ENCODE peak calls at places on chromosomes 2 and 18, in ten cellular contexts. One of them, this sample, is unnamed.

GRCh38 chr2:209331291-209331844 is 92.5 kb upstream of the MAP2 start:
- DNase-seq in dorsolateral prefrontal cortex: no peak
- DNase-seq in brain microvascular endothelial cell: peak
- DNase-seq in fibroblast of lung: peak
- DNase-seq in thoracic aorta: no peak
- DNase-seq in transverse colon: no peak
- DNase-seq in epithelial cell of esophagus: peak
- DNase-seq in A549: peak
- DNase-seq in foreskin fibroblast: peak
- DNase-seq in keratinocyte: no peak
- DNase-seq in this sample: no peak

GRCh38 chr2:128298286-128298685 is 20.4 kb downstream of the HS6ST1 start:
- DNase-seq in dorsolateral prefrontal cortex: no peak
- DNase-seq in brain microvascular endothelial cell: no peak
- DNase-seq in fibroblast of lung: no peak
- DNase-seq in thoracic aorta: no peak
- DNase-seq in transverse colon: no peak
- DNase-seq in epithelial cell of esophagus: no peak
- DNase-seq in A549: no peak
- DNase-seq in foreskin fibroblast: no peak
- DNase-seq in keratinocyte: no peak
- DNase-seq in this sample: no peak

GRCh38 chr2:60394467-60394866 is 159.0 kb downstream of the BCL11A start:
- DNase-seq in dorsolateral prefrontal cortex: no peak
- DNase-seq in brain microvascular endothelial cell: peak
- DNase-seq in fibroblast of lung: no peak
- DNase-seq in thoracic aorta: no peak
- DNase-seq in transverse colon: no peak
- DNase-seq in epithelial cell of esophagus: no peak
- DNase-seq in A549: no peak
- DNase-seq in foreskin fibroblast: peak
- DNase-seq in keratinocyte: no peak
- DNase-seq in this sample: no peak

GRCh38 chr2:110114007-110114591 is 1.5 kb downstream of the MALL start:
- DNase-seq in dorsolateral prefrontal cortex: no peak
- DNase-seq in brain microvascular endothelial cell: no peak
- DNase-seq in fibroblast of lung: peak
- DNase-seq in thoracic aorta: no peak
- DNase-seq in transverse colon: peak
- DNase-seq in epithelial cell of esophagus: peak
- DNase-seq in A549: peak
- DNase-seq in foreskin fibroblast: peak
- DNase-seq in keratinocyte: no peak
- DNase-seq in this sample: no peak

GRCh38 chr2:241034490-241035141 is 36.2 kb downstream of the SNED1 start:
- DNase-seq in dorsolateral prefrontal cortex: no peak
- DNase-seq in brain microvascular endothelial cell: no peak
- DNase-seq in fibroblast of lung: no peak
- DNase-seq in thoracic aorta: no peak
- DNase-seq in transverse colon: no peak
- DNase-seq in epithelial cell of esophagus: no peak
- DNase-seq in A549: no peak
- DNase-seq in foreskin fibroblast: no peak
- DNase-seq in keratinocyte: no peak
- DNase-seq in this sample: no peak

GRCh38 chr2:48114256-48114655 is 208.0 kb upstream of the FBXO11 start:
- DNase-seq in dorsolateral prefrontal cortex: no peak
- DNase-seq in brain microvascular endothelial cell: peak
- DNase-seq in fibroblast of lung: peak
- DNase-seq in thoracic aorta: no peak
- DNase-seq in transverse colon: peak
- DNase-seq in epithelial cell of esophagus: peak
- DNase-seq in A549: peak
- DNase-seq in foreskin fibroblast: peak
- DNase-seq in keratinocyte: peak
- DNase-seq in this sample: no peak

GRCh38 chr2:232976666-232977437 is 36.2 kb downstream of the NGEF start:
- DNase-seq in dorsolateral prefrontal cortex: no peak
- DNase-seq in brain microvascular endothelial cell: no peak
- DNase-seq in fibroblast of lung: no peak
- DNase-seq in thoracic aorta: no peak
- DNase-seq in transverse colon: no peak
- DNase-seq in epithelial cell of esophagus: no peak
- DNase-seq in A549: no peak
- DNase-seq in foreskin fibroblast: no peak
- DNase-seq in keratinocyte: no peak
- DNase-seq in this sample: no peak

GRCh38 chr2:98454500-98455235 is 10.0 kb downstream of the INPP4A start:
- DNase-seq in dorsolateral prefrontal cortex: no peak
- DNase-seq in brain microvascular endothelial cell: no peak
- DNase-seq in fibroblast of lung: peak
- DNase-seq in thoracic aorta: no peak
- DNase-seq in transverse colon: no peak
- DNase-seq in epithelial cell of esophagus: no peak
- DNase-seq in A549: peak
- DNase-seq in foreskin fibroblast: peak
- DNase-seq in keratinocyte: no peak
- DNase-seq in this sample: no peak

GRCh38 chr2:84701880-84702279 is 179.0 kb downstream of the TRABD2A start:
- DNase-seq in dorsolateral prefrontal cortex: no peak
- DNase-seq in brain microvascular endothelial cell: peak
- DNase-seq in fibroblast of lung: peak
- DNase-seq in thoracic aorta: no peak
- DNase-seq in transverse colon: no peak
- DNase-seq in epithelial cell of esophagus: peak
- DNase-seq in A549: no peak
- DNase-seq in foreskin fibroblast: peak
- DNase-seq in keratinocyte: no peak
- DNase-seq in this sample: peak

GRCh38 chr2:120439067-120439368 is 93.1 kb downstream of the INHBB start:
- DNase-seq in dorsolateral prefrontal cortex: no peak
- DNase-seq in brain microvascular endothelial cell: no peak
- DNase-seq in fibroblast of lung: no peak
- DNase-seq in thoracic aorta: no peak
- DNase-seq in transverse colon: no peak
- DNase-seq in epithelial cell of esophagus: no peak
- DNase-seq in A549: no peak
- DNase-seq in foreskin fibroblast: no peak
- DNase-seq in keratinocyte: no peak
- DNase-seq in this sample: no peak

GRCh38 chr2:204645018-204645775 is 99.9 kb downstream of the PARD3B start:
- DNase-seq in dorsolateral prefrontal cortex: no peak
- DNase-seq in brain microvascular endothelial cell: peak
- DNase-seq in fibroblast of lung: peak
- DNase-seq in thoracic aorta: no peak
- DNase-seq in transverse colon: no peak
- DNase-seq in epithelial cell of esophagus: peak
- DNase-seq in A549: peak
- DNase-seq in foreskin fibroblast: peak
- DNase-seq in keratinocyte: no peak
- DNase-seq in this sample: no peak

GRCh38 chr2:189870396-189871089 is 86.3 kb downstream of the PMS1 start:
- DNase-seq in dorsolateral prefrontal cortex: no peak
- DNase-seq in brain microvascular endothelial cell: no peak
- DNase-seq in fibroblast of lung: no peak
- DNase-seq in thoracic aorta: no peak
- DNase-seq in transverse colon: no peak
- DNase-seq in epithelial cell of esophagus: no peak
- DNase-seq in A549: no peak
- DNase-seq in foreskin fibroblast: no peak
- DNase-seq in keratinocyte: no peak
- DNase-seq in this sample: no peak

GRCh38 chr2:225893151-225893550 is 493.6 kb downstream of the NYAP2 start:
- DNase-seq in dorsolateral prefrontal cortex: no peak
- DNase-seq in brain microvascular endothelial cell: no peak
- DNase-seq in fibroblast of lung: no peak
- DNase-seq in thoracic aorta: no peak
- DNase-seq in transverse colon: no peak
- DNase-seq in epithelial cell of esophagus: no peak
- DNase-seq in A549: no peak
- DNase-seq in foreskin fibroblast: no peak
- DNase-seq in keratinocyte: no peak
- DNase-seq in this sample: no peak

GRCh38 chr18:23970161-23971153 is 44.1 kb upstream of the TTC39C start:
- DNase-seq in dorsolateral prefrontal cortex: no peak
- DNase-seq in brain microvascular endothelial cell: no peak
- DNase-seq in fibroblast of lung: no peak
- DNase-seq in thoracic aorta: no peak
- DNase-seq in transverse colon: no peak
- DNase-seq in epithelial cell of esophagus: no peak
- DNase-seq in A549: no peak
- DNase-seq in foreskin fibroblast: no peak
- DNase-seq in keratinocyte: no peak
- DNase-seq in this sample: no peak

GRCh38 chr18:45539383-45539960 is 75.8 kb upstream of the SLC14A2 start:
- DNase-seq in dorsolateral prefrontal cortex: no peak
- DNase-seq in brain microvascular endothelial cell: no peak
- DNase-seq in fibroblast of lung: no peak
- DNase-seq in thoracic aorta: no peak
- DNase-seq in transverse colon: no peak
- DNase-seq in epithelial cell of esophagus: no peak
- DNase-seq in A549: no peak
- DNase-seq in foreskin fibroblast: no peak
- DNase-seq in keratinocyte: no peak
- DNase-seq in this sample: no peak

GRCh38 chr2:235005023-235005422 is 53.2 kb downstream of the SH3BP4 start:
- DNase-seq in dorsolateral prefrontal cortex: no peak
- DNase-seq in brain microvascular endothelial cell: no peak
- DNase-seq in fibroblast of lung: no peak
- DNase-seq in thoracic aorta: no peak
- DNase-seq in transverse colon: no peak
- DNase-seq in epithelial cell of esophagus: no peak
- DNase-seq in A549: no peak
- DNase-seq in foreskin fibroblast: no peak
- DNase-seq in keratinocyte: no peak
- DNase-seq in this sample: no peak

GRCh38 chr2:158734442-158734841 is 60.7 kb upstream of the DAPL1 start:
- DNase-seq in dorsolateral prefrontal cortex: no peak
- DNase-seq in brain microvascular endothelial cell: no peak
- DNase-seq in fibroblast of lung: no peak
- DNase-seq in thoracic aorta: no peak
- DNase-seq in transverse colon: no peak
- DNase-seq in epithelial cell of esophagus: peak
- DNase-seq in A549: no peak
- DNase-seq in foreskin fibroblast: no peak
- DNase-seq in keratinocyte: no peak
- DNase-seq in this sample: no peak

GRCh38 chr2:33064349-33064801 is 117.6 kb downstream of the LTBP1 start:
- DNase-seq in dorsolateral prefrontal cortex: no peak
- DNase-seq in brain microvascular endothelial cell: peak
- DNase-seq in fibroblast of lung: peak
- DNase-seq in thoracic aorta: no peak
- DNase-seq in transverse colon: no peak
- DNase-seq in epithelial cell of esophagus: no peak
- DNase-seq in A549: no peak
- DNase-seq in foreskin fibroblast: no peak
- DNase-seq in keratinocyte: no peak
- DNase-seq in this sample: no peak

GRCh38 chr2:135552887-135553286 is 21.6 kb downstream of the R3HDM1 start:
- DNase-seq in dorsolateral prefrontal cortex: no peak
- DNase-seq in brain microvascular endothelial cell: no peak
- DNase-seq in fibroblast of lung: no peak
- DNase-seq in thoracic aorta: no peak
- DNase-seq in transverse colon: no peak
- DNase-seq in epithelial cell of esophagus: no peak
- DNase-seq in A549: no peak
- DNase-seq in foreskin fibroblast: no peak
- DNase-seq in keratinocyte: no peak
- DNase-seq in this sample: no peak
- TF ChIP-seq CTCF in dorsolateral prefrontal cortex: no peak
- TF ChIP-seq CTCF in brain microvascular endothelial cell: no peak
- TF ChIP-seq CTCF in fibroblast of lung: no peak
- TF ChIP-seq CTCF in thoracic aorta: no peak
- TF ChIP-seq CTCF in transverse colon: no peak
- TF ChIP-seq CTCF in epithelial cell of esophagus: no peak
- TF ChIP-seq CTCF in A549: no peak
- TF ChIP-seq CTCF in foreskin fibroblast: no peak
- TF ChIP-seq CTCF in keratinocyte: no peak
- TF ChIP-seq CTCF in this sample: no peak

DNA sequence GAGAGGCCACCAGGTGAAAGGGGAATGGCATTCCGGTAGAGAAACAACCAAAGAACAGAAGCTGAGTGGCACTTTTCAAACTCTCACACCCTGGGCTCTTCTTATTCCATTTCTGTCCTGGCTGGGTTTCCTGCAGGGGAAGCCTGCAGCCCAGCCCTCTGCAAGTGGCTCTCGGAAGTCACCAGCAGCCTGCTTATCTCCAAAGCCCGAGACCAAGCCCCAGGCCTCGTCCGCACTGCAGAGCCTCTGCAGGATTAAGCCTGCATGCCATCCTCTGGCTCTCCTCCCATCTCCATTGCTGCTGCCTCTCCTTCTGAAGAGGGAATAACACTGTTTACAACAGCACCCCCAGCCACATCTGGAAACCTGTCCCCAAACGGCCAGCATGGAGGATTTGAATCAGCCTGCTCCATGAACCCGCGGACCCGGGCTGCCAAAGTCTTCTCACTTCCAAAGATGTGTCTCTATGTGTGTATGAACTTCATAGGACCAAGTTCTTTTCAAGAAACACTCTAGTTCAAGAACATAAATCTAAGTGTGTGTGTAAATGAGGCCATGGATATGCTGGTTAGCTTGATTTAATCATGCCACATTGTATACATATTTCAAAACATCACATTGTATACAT is 54.2 kb downstream of the DIPK1C start:
- DNase-seq in dorsolateral prefrontal cortex: no peak
- DNase-seq in brain microvascular endothelial cell: no peak
- DNase-seq in fibroblast of lung: no peak
- DNase-seq in thoracic aorta: no peak
- DNase-seq in transverse colon: no peak
- DNase-seq in epithelial cell of esophagus: no peak
- DNase-seq in A549: no peak
- DNase-seq in foreskin fibroblast: no peak
- DNase-seq in keratinocyte: no peak
- DNase-seq in this sample: no peak
- TF ChIP-seq CTCF in dorsolateral prefrontal cortex: no peak
- TF ChIP-seq CTCF in brain microvascular endothelial cell: no peak
- TF ChIP-seq CTCF in fibroblast of lung: no peak
- TF ChIP-seq CTCF in thoracic aorta: no peak
- TF ChIP-seq CTCF in transverse colon: no peak
- TF ChIP-seq CTCF in epithelial cell of esophagus: no peak
- TF ChIP-seq CTCF in A549: no peak
- TF ChIP-seq CTCF in foreskin fibroblast: no peak
- TF ChIP-seq CTCF in keratinocyte: no peak
- TF ChIP-seq CTCF in this sample: no peak

GRCh38 chr18:5600376-5601071 is 56.7 kb upstream of the EPB41L3 start:
- DNase-seq in dorsolateral prefrontal cortex: no peak
- DNase-seq in brain microvascular endothelial cell: no peak
- DNase-seq in fibroblast of lung: no peak
- DNase-seq in thoracic aorta: no peak
- DNase-seq in transverse colon: no peak
- DNase-seq in epithelial cell of esophagus: no peak
- DNase-seq in A549: no peak
- DNase-seq in foreskin fibroblast: peak
- DNase-seq in keratinocyte: no peak
- DNase-seq in this sample: no peak
- TF ChIP-seq CTCF in dorsolateral prefrontal cortex: peak
- TF ChIP-seq CTCF in brain microvascular endothelial cell: peak
- TF ChIP-seq CTCF in fibroblast of lung: peak
- TF ChIP-seq CTCF in thoracic aorta: no peak
- TF ChIP-seq CTCF in transverse colon: peak
- TF ChIP-seq CTCF in epithelial cell of esophagus: no peak
- TF ChIP-seq CTCF in A549: peak
- TF ChIP-seq CTCF in foreskin fibroblast: peak
- TF ChIP-seq CTCF in keratinocyte: no peak
- TF ChIP-seq CTCF in this sample: peak

GRCh38 chr2:134722728-134723127 is 3.9 kb upstream of the TMEM163 start:
- DNase-seq in dorsolateral prefrontal cortex: no peak
- DNase-seq in brain microvascular endothelial cell: no peak
- DNase-seq in fibroblast of lung: no peak
- DNase-seq in thoracic aorta: no peak
- DNase-seq in transverse colon: no peak
- DNase-seq in epithelial cell of esophagus: no peak
- DNase-seq in A549: no peak
- DNase-seq in foreskin fibroblast: no peak
- DNase-seq in keratinocyte: no peak
- DNase-seq in this sample: no peak
- TF ChIP-seq CTCF in dorsolateral prefrontal cortex: no peak
- TF ChIP-seq CTCF in brain microvascular endothelial cell: peak
- TF ChIP-seq CTCF in fibroblast of lung: peak
- TF ChIP-seq CTCF in thoracic aorta: no peak
- TF ChIP-seq CTCF in transverse colon: no peak
- TF ChIP-seq CTCF in epithelial cell of esophagus: peak
- TF ChIP-seq CTCF in A549: peak
- TF ChIP-seq CTCF in foreskin fibroblast: no peak
- TF ChIP-seq CTCF in keratinocyte: peak
- TF ChIP-seq CTCF in this sample: no peak